ENCODE peak calls at places on chromosome 1, in eight cellular contexts. G is EL, R is T-helper 17 cell, F is brain microvascular endothelial cell, L is LNCaP clone FGC, I is Daoy, A is neural progenitor cell, S is amniotic stem cell. K is an unnamed sample.

GRCh38 chr1:190022709-190023108 is 455.0 kb downstream of the BRINP3 start:
- DNase-seq in G (peak), R (no peak), F (no peak), L (no peak), I (peak), A (no peak), S (no peak), K (no peak)

GRCh38 chr1:224211262-224211962 is 28.4 kb downstream of the DEGS1 start:
- DNase-seq in G (peak), R (no peak), F (peak), L (peak), I (peak), A (no peak), S (no peak), K (no peak)

GRCh38 chr1:203039609-203040517 is 13.6 kb downstream of the PPFIA4 start:
- DNase-seq in G (no peak), R (no peak), F (no peak), L (no peak), I (peak), A (peak), S (no peak), K (no peak)

GRCh38 chr1:85616011-85616705 is 35.6 kb downstream of the CCN1 start:
- DNase-seq in G (no peak), R (no peak), F (no peak), L (no peak), I (no peak), A (no peak), S (no peak), K (no peak)

GRCh38 chr1:223515416-223515815 is 122.2 kb downstream of the CCDC185 start:
- DNase-seq in G (no peak), R (no peak), F (no peak), L (no peak), I (no peak), A (no peak), S (no peak), K (no peak)

GRCh38 chr1:24870551-24871195 is 59.4 kb downstream of the RUNX3 start:
- DNase-seq in G (no peak), R (no peak), F (no peak), L (no peak), I (no peak), A (no peak), S (no peak), K (peak)

GRCh38 chr1:228381336-228381735 is 25.3 kb downstream of the TRIM11 start:
- DNase-seq in G (no peak), R (no peak), F (no peak), L (peak), I (no peak), A (no peak), S (no peak), K (no peak)

GRCh38 chr1:1491601-1492000 is 20.0 kb downstream of the ATAD3B start:
- DNase-seq in G (no peak), R (no peak), F (no peak), L (no peak), I (no peak), A (no peak), S (no peak), K (no peak)

GRCh38 chr1:197776348-197777082 is 1.2 kb upstream of the DENND1B start:
- DNase-seq in G (peak), R (no peak), F (no peak), L (no peak), I (peak), A (no peak), S (no peak), K (no peak)

K was measured in CD8-positive, alpha-beta T cell.